ENCODE peak calls at places on chromosomes 5 and 9, in five cellular contexts. P, I, G, A and U are unnamed samples. For H3K9me3, the result is how much of the 10 kb centered on the place peaks cover.

GRCh38 chr5:175212203-175212602 is 231.8 kb downstream of the DRD1 start:
- DNase-seq in G (no peak), A (no peak), P (no peak), I (no peak), U (no peak)

GRCh38 chr9:115606851-115607250 is 488.9 kb upstream of the TNC start:
- DNase-seq in A (no peak), I (no peak), P (no peak), G (peak), U (no peak)

GRCh38 chr5:176651472-176651980 is 4.2 kb downstream of the TSPAN17 start:
- DNase-seq in I (no peak), G (no peak), A (no peak), P (no peak), U (no peak)

GRCh38 chr5:100496296-100496695 is 38.9 kb upstream of the FAM174A start:
- DNase-seq in A (no peak), G (no peak), I (no peak), P (no peak), U (no peak)

GRCh38 chr9:3526903-3527652 is 1.3 kb upstream of the RFX3 start:
- DNase-seq in G (peak), P (no peak), I (no peak), A (no peak), U (no peak)

GRCh38 chr5:175683231-175683630 is 25.4 kb downstream of the HRH2 start:
- DNase-seq in P (no peak), A (no peak), G (no peak), I (no peak), U (no peak)

GRCh38 chr5:146516151-146516475 is at the start of gene GPR151:
- DNase-seq in G (peak), P (no peak), A (no peak), I (no peak), U (no peak)

GRCh38 chr5:122774861-122775712 is at the start of gene SNX2:
- DNase-seq in G (peak), P (peak), A (peak), I (peak), U (peak)

GRCh38 chr9:124754289-124754688 is 16.8 kb downstream of the NR6A1 start:
- DNase-seq in P (no peak), G (peak), I (no peak), A (no peak), U (no peak)

GRCh38 chr9:97809666-97810344 is 43.2 kb upstream of the FOXE1 start:
- DNase-seq in G (no peak), I (no peak), A (no peak), P (no peak), U (no peak)

GRCh38 chr5:152246401-152246800 is 158.7 kb downstream of the NMUR2 start:
- DNase-seq in A (no peak), I (no peak), G (peak), P (no peak), U (no peak)

GRCh38 chr5:71681282-71681681 is 37.8 kb upstream of the CARTPT start:
- DNase-seq in P (no peak), G (peak), I (no peak), A (no peak), U (no peak)

GRCh38 chr9:127870887-127871286 is 6.6 kb downstream of the AK1 start:
- DNase-seq in P (no peak), I (no peak), G (no peak), A (no peak), U (no peak)

GRCh38 chr9:3498691-3499090 is 27.1 kb downstream of the RFX3 start:
- DNase-seq in G (peak), P (no peak), A (no peak), I (no peak), U (no peak)

GRCh38 chr9:84781431-84781830 is 111.9 kb downstream of the NTRK2 start:
- DNase-seq in P (no peak), G (peak), A (no peak), I (no peak), U (no peak)

GRCh38 chr9:112378441-112379176 is 1.3 kb upstream of the HSDL2 start:
- DNase-seq in A (no peak), G (no peak), P (no peak), I (peak), U (peak)

GRCh38 chr5:149788964-149789363 is 58.9 kb downstream of the PPARGC1B start:
- DNase-seq in I (no peak), A (no peak), P (no peak), G (no peak), U (no peak)

GRCh38 chr9:68973619-68974018 is 40.3 kb downstream of the PRKACG start:
- DNase-seq in P (no peak), I (no peak), A (no peak), G (no peak), U (no peak)

GRCh38 chr5:143370440-143370839 is 33.0 kb downstream of the NR3C1 start:
- DNase-seq in P (no peak), A (no peak), I (no peak), G (no peak), U (no peak)
- H3K9me3 ChIP-seq in P (under half), A (under half), I (under half), G (under half), U (under half)

DNA sequence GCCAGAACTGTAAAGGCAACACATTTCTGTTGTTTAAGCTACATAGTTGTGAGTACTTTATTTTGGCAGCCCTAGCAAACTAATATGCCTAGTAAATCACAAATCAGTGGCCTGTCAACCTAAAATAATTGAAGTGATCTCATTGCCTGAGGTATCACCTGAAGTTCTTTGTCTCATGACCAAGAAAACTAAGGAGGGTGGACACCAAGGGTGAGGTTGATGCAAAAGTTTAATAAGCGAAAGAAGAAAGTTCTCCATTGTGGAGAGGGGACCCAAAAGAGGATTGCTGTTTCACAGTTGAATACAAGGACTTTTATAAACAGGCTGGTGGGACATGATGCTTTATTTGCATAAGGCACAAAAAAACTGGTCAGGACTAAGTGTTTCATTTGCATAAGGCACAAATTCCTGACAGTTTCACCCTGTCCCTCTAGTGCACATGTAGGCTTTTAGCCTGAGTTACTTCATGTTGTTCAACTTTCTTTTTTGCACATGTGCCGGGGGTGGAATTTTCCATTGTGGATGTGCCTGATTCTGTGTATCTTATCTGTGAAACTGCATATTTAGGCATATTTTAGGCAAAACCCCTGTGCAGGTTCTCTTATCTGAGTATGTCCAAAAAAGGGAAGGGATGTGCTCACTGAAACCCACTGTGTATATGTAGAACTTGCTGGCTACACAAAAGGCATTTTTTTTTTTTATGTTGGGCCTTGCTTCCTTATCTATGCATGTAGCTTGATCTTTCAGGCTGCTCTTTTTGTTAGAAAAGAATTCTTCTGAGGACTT is 108.6 kb upstream of the RAI14 start:
- DNase-seq in A (no peak), P (no peak), G (no peak), I (no peak), U (no peak)
- H3K9me3 ChIP-seq in A (under half), P (under half), G (under half), I (under half), U (under half)

DNA sequence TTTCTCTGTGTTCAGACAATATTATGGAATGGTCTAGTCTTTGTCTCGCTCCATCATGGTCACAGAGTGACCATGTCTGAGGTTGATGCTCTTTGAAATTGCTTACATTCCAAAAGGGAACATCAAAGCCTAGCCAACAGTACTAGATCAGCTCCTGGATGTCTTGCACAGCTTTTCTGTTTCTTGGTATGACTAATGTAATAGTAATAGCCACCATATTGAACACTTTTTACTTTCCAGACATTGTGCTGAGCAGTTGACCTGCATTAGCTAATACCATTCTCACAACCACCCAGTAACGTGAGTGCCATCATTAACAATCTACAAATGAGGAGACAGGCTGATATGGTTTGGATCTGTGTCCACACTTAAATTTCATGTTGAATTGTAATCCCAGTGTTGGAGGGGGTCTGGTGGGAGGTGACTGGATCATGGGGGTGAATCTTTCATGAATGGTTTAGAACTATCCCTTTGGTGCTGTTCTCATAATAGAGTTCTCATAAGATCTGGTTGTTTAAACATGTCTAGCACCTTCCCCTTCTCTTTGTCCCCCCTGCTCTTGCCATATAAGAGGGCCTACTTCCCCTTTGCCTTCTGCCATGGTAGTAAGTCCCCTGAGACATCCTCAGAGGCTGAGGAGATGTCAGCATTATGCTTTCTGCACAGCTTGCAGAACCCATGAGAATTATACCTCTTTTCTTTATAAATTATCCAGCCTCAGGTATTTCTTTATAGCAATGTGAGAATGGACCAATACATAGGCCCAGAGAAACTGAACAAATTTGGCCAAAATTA is 577.5 kb upstream of the CLINT1 start:
- DNase-seq in A (no peak), I (no peak), P (no peak), G (no peak), U (no peak)
- H3K9me3 ChIP-seq in A (under half), I (under half), P (under half), G (under half), U (under half)

DNA sequence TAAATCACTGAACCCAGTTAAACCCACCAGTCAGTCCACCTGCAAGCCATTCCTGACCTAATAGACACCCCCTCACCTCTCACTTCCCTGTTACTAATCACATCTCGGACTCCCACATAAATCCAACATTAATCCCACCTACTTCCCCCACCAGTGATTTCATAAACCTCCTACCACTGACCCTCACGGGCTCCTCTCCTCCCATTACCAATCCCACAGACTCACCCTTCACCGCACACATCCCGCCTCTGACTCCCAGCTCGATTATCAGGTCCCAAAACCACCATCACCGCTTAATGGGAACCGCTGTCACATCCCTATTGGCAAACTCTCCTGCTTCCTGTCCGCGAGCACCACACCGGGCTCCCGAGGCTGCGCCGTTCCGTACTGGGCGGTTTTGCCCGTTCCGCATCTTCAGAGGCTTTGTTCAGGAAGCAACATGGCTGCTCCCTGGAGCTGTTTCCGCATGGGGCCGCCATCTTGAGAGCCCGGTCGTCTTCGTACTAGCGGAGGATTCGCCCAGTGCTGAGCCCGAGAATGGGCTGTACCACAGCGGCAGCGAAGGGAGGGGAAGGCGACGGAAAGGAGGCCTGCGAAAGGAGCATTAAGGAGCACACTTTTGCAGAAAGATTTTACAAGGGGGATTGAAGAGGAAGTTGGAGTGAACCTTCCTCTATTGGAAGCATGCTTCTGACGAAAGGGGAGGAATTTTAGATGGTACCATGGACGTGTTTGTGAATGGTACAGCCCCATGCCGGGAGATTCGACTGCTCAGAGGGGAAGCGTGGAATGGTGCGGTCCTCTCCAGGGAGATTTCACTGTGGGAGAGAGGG is at the start of gene ZNF300:
- DNase-seq in P (peak), A (peak), G (peak), I (peak), U (peak)
- H3K9me3 ChIP-seq in P (half or more), A (under half), G (under half), I (under half), U (under half)

DNA sequence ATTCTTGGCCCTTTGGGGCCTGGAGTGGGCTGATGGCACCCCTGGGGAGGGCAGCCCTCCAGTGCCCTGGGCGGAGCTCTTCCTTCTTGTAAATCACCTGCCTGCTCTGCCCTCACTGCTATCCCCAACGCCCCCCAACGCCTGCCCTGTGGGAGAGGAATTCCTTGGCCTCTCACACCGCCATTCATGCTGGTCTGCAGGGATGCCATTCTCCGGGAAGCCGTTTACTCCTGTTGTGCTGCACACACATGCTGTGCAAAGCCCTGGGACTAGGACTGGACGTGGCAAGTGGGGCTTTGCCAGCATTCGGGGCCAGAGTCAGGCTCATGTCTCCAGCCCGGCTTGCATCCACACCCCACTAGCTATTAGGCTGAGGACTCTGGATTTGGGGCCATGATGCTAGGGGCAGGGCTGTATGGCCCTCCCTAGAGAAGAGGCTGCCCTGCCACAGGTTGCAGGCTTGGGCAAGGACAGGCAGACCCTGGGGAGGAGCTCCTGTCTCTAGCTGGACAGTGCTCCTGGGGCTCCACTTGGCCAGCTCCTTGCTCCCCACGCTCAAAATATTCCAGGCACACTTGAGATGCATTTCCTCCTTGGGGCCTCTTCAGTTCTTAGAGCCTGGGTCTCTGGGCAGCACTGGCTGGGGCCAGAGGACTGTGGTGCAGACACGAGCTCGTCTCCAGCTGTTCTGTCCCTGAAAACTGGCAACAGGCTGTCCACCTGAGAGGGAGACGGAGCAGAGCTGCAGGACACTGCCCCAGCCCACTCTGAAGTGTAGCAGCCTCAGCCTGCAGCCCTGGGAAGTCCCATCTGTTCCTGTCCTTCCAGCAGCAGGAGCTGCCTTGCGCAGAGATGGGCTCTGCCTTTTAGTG is 226.9 kb downstream of the CACNA1B start:
- DNase-seq in A (no peak), P (no peak), G (no peak), I (no peak), U (no peak)
- H3K9me3 ChIP-seq in A (under half), P (under half), G (under half), I (under half), U (under half)

DNA sequence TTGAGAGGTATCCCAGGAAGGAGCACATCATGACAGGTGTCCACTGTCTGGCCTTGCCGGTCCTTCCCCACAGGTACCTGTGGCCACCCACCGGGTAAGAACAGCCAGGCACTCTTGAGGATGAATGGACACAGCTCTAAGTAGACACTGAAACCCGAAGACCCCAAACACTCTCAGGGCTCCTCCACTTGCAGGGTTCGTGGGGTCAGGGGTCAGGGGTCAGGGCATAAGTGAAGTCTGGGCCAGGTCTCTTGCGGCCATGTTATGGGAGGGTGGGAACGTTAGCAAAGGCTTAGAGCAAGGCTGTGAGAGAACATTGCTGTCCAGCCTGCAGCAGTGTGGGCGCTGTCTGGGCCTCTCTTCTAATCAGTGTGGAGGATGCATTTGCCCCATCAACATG is 40.0 kb downstream of the MAPK9 start:
- DNase-seq in P (no peak), A (no peak), G (no peak), I (no peak), U (no peak)
- H3K9me3 ChIP-seq in P (half or more), A (half or more), G (under half), I (under half), U (under half)

DNA sequence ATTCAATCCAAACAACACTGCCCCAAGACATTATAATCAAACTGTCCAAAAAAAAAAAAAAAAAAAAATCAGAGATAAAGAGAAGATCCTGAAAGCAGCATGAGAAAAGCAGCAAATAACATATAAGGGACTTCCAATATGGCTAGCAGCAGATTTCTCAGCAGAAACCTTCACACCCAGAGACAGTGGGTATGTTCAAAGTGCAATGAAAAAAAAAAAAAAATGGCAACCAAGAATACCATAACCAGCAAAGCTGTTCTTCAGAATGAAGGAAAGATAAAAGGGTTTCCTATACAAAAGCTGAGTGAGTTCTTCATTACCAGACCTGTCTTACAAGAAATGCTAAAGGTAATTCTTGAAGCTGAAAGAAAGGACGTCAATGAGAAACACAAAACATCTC is 32.1 kb downstream of the UBTD2 start:
- DNase-seq in P (no peak), A (no peak), I (no peak), G (no peak), U (no peak)
- H3K9me3 ChIP-seq in P (under half), A (under half), I (under half), G (under half), U (under half)

DNA sequence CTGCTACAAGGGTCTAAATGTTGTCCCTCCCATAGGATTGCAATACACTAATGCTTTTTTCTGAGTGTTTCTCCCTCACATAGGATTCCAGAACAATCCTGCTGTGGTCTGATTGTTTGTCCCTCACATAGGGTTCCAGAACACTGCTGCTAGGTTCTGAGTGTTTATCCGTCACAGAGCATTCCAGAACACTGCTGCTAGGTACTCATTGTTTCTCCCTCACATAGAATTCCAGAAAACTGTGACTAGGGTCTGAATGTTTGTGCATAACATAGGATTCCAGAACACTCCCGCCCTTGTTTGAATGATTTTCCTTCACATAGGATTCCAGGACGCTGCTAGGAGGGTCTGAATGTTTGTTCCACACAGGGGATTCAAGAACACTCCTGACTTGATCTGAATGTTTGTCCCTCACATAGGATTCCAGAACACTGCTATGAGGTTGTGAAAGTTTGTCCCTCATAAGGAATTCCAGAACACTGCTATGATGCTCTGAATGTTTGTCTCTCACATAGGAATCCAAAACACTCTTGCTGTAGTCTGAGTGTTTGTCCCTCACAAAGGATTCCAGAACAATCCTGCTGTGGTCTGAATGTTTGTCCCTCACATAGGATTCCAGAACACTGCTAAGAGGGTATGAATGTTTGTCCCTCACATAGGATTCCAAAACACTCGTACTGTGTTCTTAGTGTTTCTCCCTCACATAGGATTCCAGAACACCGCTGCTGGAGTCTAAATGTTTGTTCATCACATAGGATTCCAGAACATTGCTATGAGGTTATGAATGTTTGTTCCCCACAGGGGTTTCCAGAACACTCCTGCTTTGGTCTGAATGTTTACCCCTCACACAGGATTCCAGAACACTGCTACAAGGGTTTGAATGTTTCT is 213.5 kb downstream of the FOXD4L6 start:
- DNase-seq in A (no peak), P (no peak), G (no peak), I (no peak), U (no peak)
- H3K9me3 ChIP-seq in A (under half), P (half or more), G (under half), I (half or more), U (half or more)